ENCODE peak calls at places on chromosome 4, in nine cellular contexts. G is CD8-positive, alpha-beta T cell; E is A673; J is endothelial cell; T is fibroblast of lung; C is fibroblast of mammary gland; U is right atrium auricular region; O is astrocyte; I is stomach. S is an unnamed sample.

GRCh38 chr4:164056426-164057142 is 562.1 kb downstream of the TMA16 start:
- DNase-seq in G (no peak), E (no peak), J (no peak), T (peak), C (no peak), U (no peak), O (peak), I (no peak), S (no peak)

GRCh38 chr4:161762796-161763195 is 401.0 kb downstream of the FSTL5 start:
- DNase-seq in G (no peak), E (no peak), J (no peak), T (peak), C (peak), U (no peak), O (peak), I (no peak), S (no peak)

GRCh38 chr4:158322119-158322518 is 111.8 kb downstream of the TMEM144 start:
- DNase-seq in G (no peak), E (no peak), J (no peak), T (no peak), C (no peak), U (no peak), O (no peak), I (no peak), S (no peak)

GRCh38 chr4:92825186-92825715 is 521.5 kb downstream of the GRID2 start:
- DNase-seq in G (no peak), E (no peak), J (no peak), T (no peak), C (no peak), U (no peak), O (no peak), I (no peak), S (no peak)

GRCh38 chr4:29581469-29581868 is 1138.7 kb upstream of the PCDH7 start:
- DNase-seq in G (no peak), E (no peak), J (no peak), T (peak), C (no peak), U (no peak), O (peak), I (no peak), S (no peak)

GRCh38 chr4:89111833-89112563 is 665 bp downstream of the TIGD2 start:
- DNase-seq in G (no peak), E (no peak), J (peak), T (peak), C (peak), U (no peak), O (peak), I (no peak), S (no peak)

GRCh38 chr4:41142356-41142755 is 72.0 kb downstream of the APBB2 start:
- DNase-seq in G (no peak), E (no peak), J (no peak), T (no peak), C (no peak), U (no peak), O (no peak), I (peak), S (no peak)

GRCh38 chr4:54541426-54542118 is 116.2 kb upstream of the KIT start:
- DNase-seq in G (no peak), E (no peak), J (no peak), T (no peak), C (no peak), U (no peak), O (peak), I (no peak), S (no peak)

GRCh38 chr4:797066-797465 is 28.9 kb downstream of the CPLX1 start:
- DNase-seq in G (no peak), E (no peak), J (no peak), T (no peak), C (no peak), U (no peak), O (no peak), I (no peak), S (no peak)

GRCh38 chr4:173025131-173025530 is 143.5 kb upstream of the GALNT7 start:
- DNase-seq in G (no peak), E (peak), J (peak), T (peak), C (peak), U (no peak), O (peak), I (peak), S (peak)

GRCh38 chr4:86942185-86942666 is 7.4 kb downstream of the AFF1 start:
- DNase-seq in G (no peak), E (no peak), J (no peak), T (peak), C (peak), U (no peak), O (peak), I (no peak), S (no peak)

GRCh38 chr4:76155979-76156378 is 7.8 kb upstream of the NUP54 start:
- DNase-seq in G (no peak), E (no peak), J (no peak), T (no peak), C (no peak), U (no peak), O (no peak), I (no peak), S (no peak)

GRCh38 chr4:78922207-78922606 is 17.0 kb downstream of the PAQR3 start:
- DNase-seq in G (no peak), E (no peak), J (no peak), T (peak), C (peak), U (no peak), O (peak), I (no peak), S (no peak)

GRCh38 chr4:99205104-99205979 is 13.7 kb downstream of the ADH6 start:
- DNase-seq in G (no peak), E (peak), J (no peak), T (no peak), C (peak), U (peak), O (no peak), I (no peak), S (no peak)

GRCh38 chr4:151000747-151001429 is 14.2 kb downstream of the LRBA start:
- DNase-seq in G (no peak), E (no peak), J (no peak), T (no peak), C (no peak), U (no peak), O (no peak), I (no peak), S (no peak)

GRCh38 chr4:77152421-77152820 is 4.6 kb upstream of the CCNG2 start:
- DNase-seq in G (no peak), E (no peak), J (no peak), T (no peak), C (peak), U (no peak), O (no peak), I (no peak), S (no peak)

GRCh38 chr4:13705521-13706035 is 78.1 kb upstream of the BOD1L1 start:
- DNase-seq in G (no peak), E (no peak), J (no peak), T (no peak), C (no peak), U (no peak), O (no peak), I (no peak), S (no peak)

GRCh38 chr4:103934178-103934789 is 214.5 kb upstream of the TACR3 start:
- DNase-seq in G (no peak), E (peak), J (peak), T (peak), C (peak), U (no peak), O (peak), I (no peak), S (peak)

GRCh38 chr4:73944061-73944875 is 37.6 kb downstream of the PF4 start:
- DNase-seq in G (no peak), E (no peak), J (peak), T (peak), C (peak), U (no peak), O (no peak), I (peak), S (no peak)

GRCh38 chr4:140152015-140152703 is 1.8 kb downstream of the MAML3 start:
- DNase-seq in G (peak), E (peak), J (peak), T (no peak), C (no peak), U (peak), O (no peak), I (peak), S (peak)

GRCh38 chr4:140149851-140150635 is 3.9 kb downstream of the MAML3 start:
- DNase-seq in G (peak), E (peak), J (peak), T (peak), C (peak), U (peak), O (peak), I (peak), S (peak)

GRCh38 chr4:140150886-140151699 is 2.9 kb downstream of the MAML3 start:
- DNase-seq in G (peak), E (peak), J (peak), T (peak), C (peak), U (peak), O (peak), I (peak), S (peak)

GRCh38 chr4:140151700-140152014 is 2.3 kb downstream of the MAML3 start:
- DNase-seq in G (no peak), E (peak), J (no peak), T (peak), C (peak), U (peak), O (peak), I (peak), S (peak)

GRCh38 chr4:140150636-140150885 is 3.4 kb downstream of the MAML3 start:
- DNase-seq in G (no peak), E (no peak), J (no peak), T (no peak), C (no peak), U (peak), O (no peak), I (peak), S (no peak)
- TF ChIP-seq CTCF in G (no peak), E (no peak), J (no peak), T (no peak), C (no peak), U (no peak), O (no peak), I (no peak), S (no peak)

GRCh38 chr4:52015366-52015765 is 4.8 kb downstream of the LRRC66 start:
- DNase-seq in G (no peak), E (peak), J (no peak), T (peak), C (no peak), U (no peak), O (no peak), I (no peak), S (no peak)
- TF ChIP-seq CTCF in G (no peak), E (peak), J (no peak), T (no peak), C (no peak), U (no peak), O (no peak), I (no peak), S (no peak)

DNA sequence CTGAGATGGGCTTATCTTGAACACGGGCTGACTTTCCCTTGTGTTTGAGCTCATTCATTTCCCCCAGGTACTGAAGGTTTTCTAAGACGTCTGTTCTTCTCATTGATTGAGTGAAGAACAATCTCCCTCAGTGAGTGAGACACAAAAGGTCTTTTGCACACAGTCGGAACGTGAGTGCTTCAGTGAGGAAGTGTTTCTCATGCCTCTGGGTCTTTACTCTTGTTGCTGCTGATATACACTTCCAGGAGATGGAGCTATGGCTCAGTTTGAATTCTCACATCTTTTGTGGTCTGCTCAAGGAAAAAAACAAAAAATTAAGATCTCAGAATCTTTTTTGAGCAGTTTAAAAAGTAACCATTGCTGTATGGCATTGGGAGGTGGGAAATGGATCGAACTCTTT is 981.9 kb upstream of the TENM3 start:
- DNase-seq in G (no peak), E (peak), J (peak), T (peak), C (peak), U (no peak), O (peak), I (no peak), S (no peak)
- TF ChIP-seq CTCF in G (no peak), E (peak), J (no peak), T (no peak), C (peak), U (no peak), O (peak), I (no peak), S (peak)

GRCh38 chr4:71229477-71230257 is 109.2 kb upstream of the SLC4A4 start:
- DNase-seq in G (no peak), E (peak), J (peak), T (peak), C (peak), U (no peak), O (peak), I (peak), S (peak)
- TF ChIP-seq CTCF in G (no peak), E (peak), J (peak), T (peak), C (peak), U (peak), O (peak), I (peak), S (peak)

DNA sequence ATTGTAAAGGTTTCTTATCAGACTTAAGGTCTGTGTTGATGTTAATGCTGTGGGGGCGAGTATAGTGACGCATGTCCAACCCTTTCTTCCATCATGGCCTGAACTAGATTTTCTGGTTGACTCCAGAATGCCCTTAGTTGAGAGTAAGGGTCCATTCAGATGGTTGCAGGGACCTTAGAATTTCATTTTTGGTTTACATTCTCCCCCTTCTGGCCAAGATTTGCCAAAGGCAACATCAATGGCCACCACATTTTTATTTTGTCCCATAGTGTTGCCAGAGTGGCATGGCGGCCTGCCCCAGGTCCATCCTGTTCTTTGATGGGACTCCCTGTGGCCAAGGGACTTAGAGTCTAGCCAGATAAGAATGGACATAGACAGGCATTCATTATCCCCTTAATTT is 368.5 kb downstream of the GPM6A start:
- DNase-seq in G (no peak), E (no peak), J (no peak), T (no peak), C (no peak), U (no peak), O (no peak), I (no peak), S (no peak)
- TF ChIP-seq CTCF in G (no peak), E (peak), J (no peak), T (peak), C (peak), U (no peak), O (peak), I (no peak), S (no peak)

DNA sequence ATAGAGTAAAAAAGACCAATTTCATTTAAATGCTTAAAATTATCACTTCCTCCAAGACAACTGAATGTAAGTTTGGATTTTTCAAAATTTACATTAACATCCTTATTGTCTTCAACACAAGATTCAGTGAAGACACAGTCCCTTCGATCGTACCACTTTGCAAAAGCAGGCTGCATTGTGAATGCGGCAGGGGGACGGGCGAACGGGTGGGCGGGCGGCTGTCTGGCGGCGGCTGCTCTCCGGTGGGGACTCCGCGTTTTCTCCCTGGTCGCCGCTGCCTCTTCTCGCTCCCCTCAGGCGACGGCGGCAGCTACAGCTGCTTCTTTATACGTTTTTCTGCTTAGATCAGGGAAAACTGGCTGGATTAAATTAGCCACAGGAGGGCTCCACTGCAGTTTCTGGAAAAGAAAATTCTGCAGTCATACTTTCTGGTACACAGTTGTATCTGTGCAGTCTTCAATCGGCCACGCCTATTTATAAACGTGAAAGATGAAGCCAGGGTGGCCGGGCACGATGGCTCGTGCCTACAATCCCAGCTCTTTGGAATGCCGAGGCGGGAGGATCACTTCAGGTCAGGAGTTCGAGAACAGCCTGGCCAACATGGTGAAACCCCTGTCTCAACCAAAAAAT is 33.9 kb upstream of the HPF1 start:
- DNase-seq in G (peak), E (peak), J (peak), T (peak), C (peak), U (no peak), O (peak), I (no peak), S (peak)
- TF ChIP-seq CTCF in G (no peak), E (peak), J (peak), T (peak), C (peak), U (peak), O (peak), I (peak), S (peak)

GRCh38 chr4:16206848-16207247 is 19.4 kb downstream of the TAPT1 start:
- DNase-seq in G (no peak), E (peak), J (no peak), T (no peak), C (no peak), U (no peak), O (no peak), I (no peak), S (no peak)

GRCh38 chr4:16206301-16206700 is 20.0 kb downstream of the TAPT1 start:
- DNase-seq in G (no peak), E (no peak), J (no peak), T (no peak), C (no peak), U (no peak), O (no peak), I (no peak), S (no peak)

GRCh38 chr4:16204505-16204904 is 21.8 kb downstream of the TAPT1 start:
- DNase-seq in G (no peak), E (no peak), J (no peak), T (no peak), C (no peak), U (no peak), O (no peak), I (no peak), S (no peak)

GRCh38 chr4:16207409-16207808 is 18.9 kb downstream of the TAPT1 start:
- DNase-seq in G (no peak), E (no peak), J (no peak), T (no peak), C (no peak), U (no peak), O (no peak), I (no peak), S (no peak)

GRCh38 chr4:16205298-16206164 is 20.7 kb downstream of the TAPT1 start:
- DNase-seq in G (no peak), E (peak), J (no peak), T (no peak), C (no peak), U (no peak), O (no peak), I (no peak), S (no peak)
- TF ChIP-seq CTCF in G (peak), E (peak), J (peak), T (peak), C (peak), U (peak), O (peak), I (peak), S (peak)

DNA sequence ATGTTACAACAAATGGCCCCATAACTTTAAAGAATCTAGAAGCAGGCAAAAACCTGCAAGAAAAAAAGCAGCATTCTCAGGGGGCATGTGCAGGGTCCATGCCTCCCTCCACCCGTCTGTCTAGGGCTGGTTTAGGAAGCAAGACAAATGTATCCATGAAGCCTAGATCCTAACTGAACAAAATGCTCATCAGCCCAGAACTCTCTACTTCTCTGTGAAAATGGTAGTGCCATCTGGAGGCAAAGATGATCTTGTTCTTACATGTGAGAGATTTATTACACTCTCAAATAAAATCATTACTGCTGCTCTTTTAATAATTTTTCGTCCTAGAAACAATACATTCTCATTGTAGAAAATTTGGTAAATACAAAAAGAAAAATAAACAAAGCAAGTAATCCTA is 26.7 kb downstream of the NR3C2 start:
- DNase-seq in G (no peak), E (peak), J (no peak), T (peak), C (peak), U (no peak), O (no peak), I (no peak), S (no peak)
- TF ChIP-seq CTCF in G (no peak), E (peak), J (no peak), T (peak), C (no peak), U (peak), O (no peak), I (no peak), S (peak)

DNA sequence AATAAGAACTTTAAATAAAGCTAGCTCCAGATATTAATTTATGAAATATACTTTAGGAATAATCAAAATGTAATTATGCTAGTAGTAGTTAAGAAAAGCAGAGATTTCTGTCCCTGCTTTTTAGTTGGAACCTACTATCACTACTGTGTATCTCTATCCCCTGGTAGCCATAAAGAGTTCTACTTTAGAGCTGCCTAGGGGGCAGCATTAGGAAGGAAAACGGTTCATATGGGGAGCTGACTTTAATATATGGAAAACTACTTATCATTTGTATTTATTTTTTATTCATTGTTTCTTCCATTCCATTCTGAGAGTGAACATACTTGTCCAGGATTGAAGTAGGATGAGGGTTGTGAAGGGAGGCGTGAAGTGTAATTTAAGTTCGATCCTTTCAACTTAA is 40.9 kb downstream of the CPEB2 start:
- DNase-seq in G (no peak), E (peak), J (no peak), T (no peak), C (no peak), U (no peak), O (no peak), I (no peak), S (no peak)
- TF ChIP-seq CTCF in G (no peak), E (peak), J (no peak), T (no peak), C (peak), U (no peak), O (peak), I (no peak), S (peak)